ENCODE peak calls at places on chromosomes 12 and 14, in six cellular contexts. One of them, this sample, is unnamed.

GRCh38 chr12:7555752-7556151 is 52.2 kb upstream of the CD163 start:
- DNase-seq in activated naive CD4-positive, alpha-beta T cell: no peak
- DNase-seq in CD8-positive, alpha-beta T cell: no peak
- DNase-seq in EL: peak
- DNase-seq in germinal center: no peak
- DNase-seq in NCI-H1417: no peak
- DNase-seq in this sample: peak

GRCh38 chr12:112855375-112855774 is 51.4 kb upstream of the OAS1 start:
- DNase-seq in NCI-H1417: peak
- DNase-seq in activated naive CD4-positive, alpha-beta T cell: no peak
- DNase-seq in germinal center: peak
- DNase-seq in CD8-positive, alpha-beta T cell: no peak
- DNase-seq in EL: peak
- DNase-seq in this sample: no peak

GRCh38 chr12:59891180-59891579 is 295.4 kb downstream of the SLC16A7 start:
- DNase-seq in activated naive CD4-positive, alpha-beta T cell: no peak
- DNase-seq in NCI-H1417: no peak
- DNase-seq in EL: no peak
- DNase-seq in CD8-positive, alpha-beta T cell: no peak
- DNase-seq in germinal center: no peak
- DNase-seq in this sample: no peak

GRCh38 chr12:122527478-122527944 is 462 bp downstream of the KNTC1 start:
- DNase-seq in germinal center: peak
- DNase-seq in EL: peak
- DNase-seq in activated naive CD4-positive, alpha-beta T cell: no peak
- DNase-seq in CD8-positive, alpha-beta T cell: no peak
- DNase-seq in NCI-H1417: peak
- DNase-seq in this sample: no peak

GRCh38 chr14:64500088-64500487 is 3.5 kb downstream of the ZBTB25 start:
- DNase-seq in NCI-H1417: no peak
- DNase-seq in activated naive CD4-positive, alpha-beta T cell: no peak
- DNase-seq in germinal center: no peak
- DNase-seq in EL: no peak
- DNase-seq in CD8-positive, alpha-beta T cell: no peak
- DNase-seq in this sample: no peak

GRCh38 chr12:102167821-102168605 is 29.6 kb downstream of the PMCH start:
- DNase-seq in activated naive CD4-positive, alpha-beta T cell: no peak
- DNase-seq in NCI-H1417: no peak
- DNase-seq in EL: no peak
- DNase-seq in germinal center: no peak
- DNase-seq in CD8-positive, alpha-beta T cell: no peak
- DNase-seq in this sample: no peak

GRCh38 chr12:2552000-2552399 is 242.8 kb upstream of the FKBP4 start:
- DNase-seq in germinal center: no peak
- DNase-seq in CD8-positive, alpha-beta T cell: no peak
- DNase-seq in EL: no peak
- DNase-seq in NCI-H1417: peak
- DNase-seq in activated naive CD4-positive, alpha-beta T cell: no peak
- DNase-seq in this sample: no peak

GRCh38 chr14:94598816-94599655 is 13.2 kb upstream of the SERPINA3 start:
- DNase-seq in activated naive CD4-positive, alpha-beta T cell: no peak
- DNase-seq in EL: peak
- DNase-seq in germinal center: no peak
- DNase-seq in NCI-H1417: no peak
- DNase-seq in CD8-positive, alpha-beta T cell: no peak
- DNase-seq in this sample: peak

GRCh38 chr14:99268776-99269510 is 3.1 kb downstream of the BCL11B start:
- DNase-seq in EL: no peak
- DNase-seq in NCI-H1417: peak
- DNase-seq in germinal center: no peak
- DNase-seq in activated naive CD4-positive, alpha-beta T cell: no peak
- DNase-seq in CD8-positive, alpha-beta T cell: no peak
- DNase-seq in this sample: no peak

GRCh38 chr12:56115329-56115728 is 1.1 kb upstream of the RPL41 start:
- DNase-seq in NCI-H1417: no peak
- DNase-seq in EL: peak
- DNase-seq in CD8-positive, alpha-beta T cell: no peak
- DNase-seq in activated naive CD4-positive, alpha-beta T cell: no peak
- DNase-seq in germinal center: no peak
- DNase-seq in this sample: no peak

GRCh38 chr14:85058170-85058569 is 471.8 kb upstream of the FLRT2 start:
- DNase-seq in CD8-positive, alpha-beta T cell: no peak
- DNase-seq in germinal center: no peak
- DNase-seq in EL: no peak
- DNase-seq in activated naive CD4-positive, alpha-beta T cell: no peak
- DNase-seq in NCI-H1417: no peak
- DNase-seq in this sample: peak

GRCh38 chr14:100246809-100247428 is 8.0 kb downstream of the YY1 start:
- DNase-seq in activated naive CD4-positive, alpha-beta T cell: no peak
- DNase-seq in NCI-H1417: peak
- DNase-seq in germinal center: no peak
- DNase-seq in CD8-positive, alpha-beta T cell: no peak
- DNase-seq in EL: peak
- DNase-seq in this sample: peak

GRCh38 chr14:26655128-26655527 is 57.3 kb upstream of the NOVA1 start:
- DNase-seq in germinal center: no peak
- DNase-seq in NCI-H1417: no peak
- DNase-seq in activated naive CD4-positive, alpha-beta T cell: no peak
- DNase-seq in CD8-positive, alpha-beta T cell: no peak
- DNase-seq in EL: no peak
- DNase-seq in this sample: no peak

GRCh38 chr12:119994892-119995658 is 6.0 kb downstream of the BICDL1 start:
- DNase-seq in NCI-H1417: no peak
- DNase-seq in activated naive CD4-positive, alpha-beta T cell: no peak
- DNase-seq in germinal center: no peak
- DNase-seq in EL: no peak
- DNase-seq in CD8-positive, alpha-beta T cell: no peak
- DNase-seq in this sample: no peak

GRCh38 chr12:132795847-132796246 is 32.8 kb downstream of the GOLGA3 start:
- DNase-seq in CD8-positive, alpha-beta T cell: no peak
- DNase-seq in NCI-H1417: no peak
- DNase-seq in EL: no peak
- DNase-seq in activated naive CD4-positive, alpha-beta T cell: no peak
- DNase-seq in germinal center: no peak
- DNase-seq in this sample: no peak

GRCh38 chr14:50875359-50876090 is 3.7 kb downstream of the ABHD12B start:
- DNase-seq in germinal center: no peak
- DNase-seq in activated naive CD4-positive, alpha-beta T cell: peak
- DNase-seq in EL: peak
- DNase-seq in NCI-H1417: no peak
- DNase-seq in CD8-positive, alpha-beta T cell: no peak
- DNase-seq in this sample: no peak

GRCh38 chr12:12784911-12785814 is at the start of gene APOLD1:
- DNase-seq in CD8-positive, alpha-beta T cell: no peak
- DNase-seq in NCI-H1417: peak
- DNase-seq in germinal center: no peak
- DNase-seq in EL: peak
- DNase-seq in activated naive CD4-positive, alpha-beta T cell: no peak
- DNase-seq in this sample: no peak

GRCh38 chr12:113246478-113247122 is 25.3 kb downstream of the TPCN1 start:
- DNase-seq in germinal center: no peak
- DNase-seq in NCI-H1417: peak
- DNase-seq in CD8-positive, alpha-beta T cell: no peak
- DNase-seq in activated naive CD4-positive, alpha-beta T cell: no peak
- DNase-seq in EL: no peak
- DNase-seq in this sample: no peak

GRCh38 chr12:128976120-128976519 is 122.8 kb downstream of the GLT1D1 start:
- DNase-seq in CD8-positive, alpha-beta T cell: no peak
- DNase-seq in NCI-H1417: no peak
- DNase-seq in activated naive CD4-positive, alpha-beta T cell: no peak
- DNase-seq in germinal center: no peak
- DNase-seq in EL: no peak
- DNase-seq in this sample: no peak

GRCh38 chr14:65131176-65131765 is 29.0 kb upstream of the MAX start:
- DNase-seq in NCI-H1417: peak
- DNase-seq in activated naive CD4-positive, alpha-beta T cell: no peak
- DNase-seq in EL: peak
- DNase-seq in CD8-positive, alpha-beta T cell: no peak
- DNase-seq in germinal center: no peak
- DNase-seq in this sample: peak

GRCh38 chr14:103833711-103834110 is 13.7 kb downstream of the PPP1R13B start:
- DNase-seq in germinal center: no peak
- DNase-seq in EL: no peak
- DNase-seq in NCI-H1417: no peak
- DNase-seq in activated naive CD4-positive, alpha-beta T cell: no peak
- DNase-seq in CD8-positive, alpha-beta T cell: no peak
- DNase-seq in this sample: peak

GRCh38 chr14:95143813-95144620 is 13.3 kb downstream of the DICER1 start:
- DNase-seq in NCI-H1417: no peak
- DNase-seq in activated naive CD4-positive, alpha-beta T cell: no peak
- DNase-seq in germinal center: peak
- DNase-seq in CD8-positive, alpha-beta T cell: no peak
- DNase-seq in EL: peak
- DNase-seq in this sample: no peak

GRCh38 chr12:111228916-111229666 is 139.8 kb downstream of the PHETA1 start:
- DNase-seq in activated naive CD4-positive, alpha-beta T cell: no peak
- DNase-seq in CD8-positive, alpha-beta T cell: no peak
- DNase-seq in NCI-H1417: no peak
- DNase-seq in germinal center: no peak
- DNase-seq in EL: no peak
- DNase-seq in this sample: no peak

GRCh38 chr12:25827141-25827540 is 131.3 kb upstream of the RASSF8 start:
- DNase-seq in germinal center: no peak
- DNase-seq in EL: no peak
- DNase-seq in NCI-H1417: no peak
- DNase-seq in CD8-positive, alpha-beta T cell: no peak
- DNase-seq in activated naive CD4-positive, alpha-beta T cell: no peak
- DNase-seq in this sample: no peak

GRCh38 chr14:24954037-24954696 is 95.8 kb downstream of the STXBP6 start:
- DNase-seq in germinal center: no peak
- DNase-seq in CD8-positive, alpha-beta T cell: no peak
- DNase-seq in NCI-H1417: no peak
- DNase-seq in EL: no peak
- DNase-seq in activated naive CD4-positive, alpha-beta T cell: no peak
- DNase-seq in this sample: no peak

GRCh38 chr14:76772300-76773187 is 11.3 kb downstream of the VASH1 start:
- DNase-seq in CD8-positive, alpha-beta T cell: no peak
- DNase-seq in germinal center: no peak
- DNase-seq in activated naive CD4-positive, alpha-beta T cell: no peak
- DNase-seq in NCI-H1417: no peak
- DNase-seq in EL: peak
- DNase-seq in this sample: no peak

GRCh38 chr12:1212529-1212928 is 221.5 kb downstream of the ERC1 start:
- DNase-seq in activated naive CD4-positive, alpha-beta T cell: no peak
- DNase-seq in germinal center: no peak
- DNase-seq in EL: no peak
- DNase-seq in CD8-positive, alpha-beta T cell: no peak
- DNase-seq in NCI-H1417: peak
- DNase-seq in this sample: no peak

This sample was measured in foreskin keratinocyte.